ENCODE peak calls at places on chromosomes 7 and 10, in four cellular contexts. I is neuronal stem cell, P is H1, Q is H9. J is an unnamed sample.

GRCh38 chr10:99329238-99329890 is at the start of gene CNNM1:
- DNase-seq in P (no peak), Q (peak; percentile 72), I (peak; percentile 20), J (no peak)

GRCh38 chr7:34451923-34452322 is 206.1 kb upstream of the NPSR1 start:
- DNase-seq in I (no peak), Q (no peak), P (no peak), J (no peak)

GRCh38 chr7:27994639-27995038 is 186.0 kb downstream of the JAZF1 start:
- DNase-seq in I (no peak), P (no peak), Q (no peak), J (peak; percentile 22)

GRCh38 chr10:122532601-122533266 is 27.8 kb upstream of the DMBT1 start:
- DNase-seq in Q (no peak), P (no peak), I (no peak), J (no peak)

GRCh38 chr7:93601363-93601762 is 26.8 kb upstream of the CALCR start:
- DNase-seq in P (no peak), Q (peak; percentile 24), I (no peak), J (no peak)

GRCh38 chr10:84493951-84494848 is 165.8 kb downstream of the CCSER2 start:
- DNase-seq in I (no peak), P (peak; percentile 5), Q (no peak), J (peak; percentile 69)

GRCh38 chr10:46542567-46543323 is 13.7 kb downstream of the GPRIN2 start:
- DNase-seq in I (no peak), Q (no peak), P (no peak), J (no peak)

GRCh38 chr10:126225672-126226007 is 162.6 kb downstream of the ADAM12 start:
- DNase-seq in P (no peak), I (no peak), Q (no peak), J (no peak)

GRCh38 chr7:95481768-95482167 is 4.0 kb upstream of the ASB4 start:
- DNase-seq in P (no peak), Q (no peak), I (no peak), J (no peak)

GRCh38 chr10:4006051-4006450 is 221.0 kb upstream of the KLF6 start:
- DNase-seq in P (no peak), Q (no peak), I (no peak), J (no peak)

GRCh38 chr10:120508966-120509365 is 51.9 kb downstream of the PLPP4 start:
- DNase-seq in I (no peak), P (no peak), Q (no peak), J (no peak)

GRCh38 chr10:132974249-132974796 is 32.0 kb upstream of the CFAP46 start:
- DNase-seq in Q (no peak), I (no peak), P (no peak), J (no peak)

GRCh38 chr10:90112681-90113080 is 411.3 kb downstream of the KIF20B start:
- DNase-seq in I (no peak), Q (no peak), P (no peak), J (peak; percentile 6)

DNA sequence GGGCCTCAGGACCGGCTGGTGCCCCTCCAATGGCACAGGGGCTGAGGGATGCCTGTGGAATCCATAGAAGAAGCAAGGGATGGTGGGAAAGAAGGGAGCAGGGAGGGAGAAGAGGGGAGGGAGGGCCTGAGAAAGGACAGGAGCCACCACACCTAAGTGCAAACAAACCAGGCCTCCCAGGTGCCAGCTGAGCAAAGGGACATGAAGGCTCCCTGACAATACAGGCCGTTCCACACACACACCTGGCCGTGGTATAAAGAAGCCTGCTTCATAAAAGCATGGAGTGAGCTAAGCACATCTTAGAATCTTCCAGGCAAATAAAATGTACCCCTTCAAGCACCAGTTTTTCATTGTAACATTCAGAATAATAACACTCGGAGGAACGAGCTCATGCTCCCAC is 54.0 kb downstream of the OAT start:
- DNase-seq in P (no peak), I (no peak), Q (no peak), J (no peak)
- H3K4ac ChIP-seq in P (no peak overlapping the region), I (no peak overlapping the region), Q (no peak overlapping the region), J (no peak overlapping the region)

DNA sequence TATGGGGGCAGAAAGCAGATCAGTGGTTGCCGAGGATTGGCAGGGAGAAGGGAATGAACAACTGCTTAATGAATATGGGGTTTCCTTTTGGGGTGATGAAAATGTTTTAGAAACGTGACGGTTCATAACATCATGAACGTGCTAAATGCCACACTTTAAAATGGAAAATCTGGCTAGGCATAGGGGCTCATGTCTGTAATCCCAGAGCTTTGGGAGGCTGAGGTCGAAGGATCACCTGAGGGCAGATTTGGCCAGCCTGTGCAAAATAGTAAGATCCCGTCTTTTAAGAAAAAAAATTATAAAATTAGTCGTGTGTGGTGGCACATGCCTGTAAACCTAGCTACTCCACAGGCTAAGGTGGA is 3.1 kb downstream of the FAM3C start:
- DNase-seq in Q (no peak), P (no peak), I (no peak), J (no peak)
- H3K4ac ChIP-seq in Q (no peak overlapping the region), P (no peak overlapping the region), I (no peak overlapping the region), J (no peak overlapping the region)

GRCh38 chr7:3301831-3302618 is 973 bp downstream of the SDK1 start:
- DNase-seq in I (peak; percentile 9), P (no peak), Q (peak; percentile 40), J (peak; percentile 29)
- H3K4ac ChIP-seq in I (no peak overlapping the region), P (no peak overlapping the region), Q (no peak overlapping the region), J (no peak overlapping the region)

GRCh38 chr7:47508389-47509380 is 73.2 kb downstream of the TNS3 start:
- DNase-seq in P (no peak), I (no peak), Q (no peak), J (peak; percentile 51)

GRCh38 chr7:47511698-47512370 is 70.1 kb downstream of the TNS3 start:
- DNase-seq in I (no peak), P (no peak), Q (no peak), J (no peak)

GRCh38 chr7:47509571-47509970 is 72.3 kb downstream of the TNS3 start:
- DNase-seq in P (no peak), Q (no peak), I (no peak), J (no peak)

GRCh38 chr7:47512481-47513176 is 69.3 kb downstream of the TNS3 start:
- DNase-seq in I (no peak), Q (no peak), P (no peak), J (no peak)

DNA sequence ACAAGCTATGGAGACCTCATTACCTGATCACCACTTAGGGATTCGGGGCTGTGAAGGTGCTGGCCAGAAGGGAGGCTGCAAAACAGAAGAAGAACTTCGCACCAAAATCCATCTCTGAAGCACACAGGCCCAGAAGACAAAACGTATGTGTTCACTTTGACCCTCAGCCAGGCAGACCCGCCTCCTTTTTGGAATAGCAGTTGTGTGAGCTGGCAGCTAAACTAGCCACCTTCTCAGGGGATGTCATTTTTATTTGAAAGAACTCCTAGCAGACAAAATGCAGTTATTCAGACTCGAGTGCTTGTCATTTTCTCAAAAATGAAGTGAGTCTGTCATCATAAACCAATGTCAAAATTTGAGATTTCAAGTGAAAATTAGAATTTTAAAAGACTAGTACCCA is 71.7 kb downstream of the TNS3 start:
- DNase-seq in I (no peak), P (no peak), Q (no peak), J (no peak)
- H3K4ac ChIP-seq in I (no peak overlapping the region), P (no peak overlapping the region), Q (no peak overlapping the region), J (peak overlapping the region; percentile 75)

GRCh38 chr10:124646483-124647352 is 97.5 kb downstream of the FAM53B start:
- DNase-seq in I (no peak), P (no peak), Q (no peak), J (peak; percentile 88)
- H3K4ac ChIP-seq in I (no peak overlapping the region), P (peak overlapping the region; percentile 42), Q (no peak overlapping the region), J (peak overlapping the region; percentile 17)

J was measured in IMR-90.